ENCODE peak calls at places on chromosomes 11 and 22, in four cellular contexts. J is GM06990, O is AG04450, U is body of pancreas. X is an unnamed sample.

GRCh38 chr11:94602430-94603372 is 35.5 kb downstream of the PIWIL4 start:
- DNase-seq in J (peak), O (peak), U (peak), X (no peak)

GRCh38 chr22:47605886-47606285 is 843.4 kb downstream of the TBC1D22A start:
- DNase-seq in J (no peak), O (no peak), U (no peak), X (no peak)

GRCh38 chr22:35172452-35172851 is 84.8 kb upstream of the HMGXB4 start:
- DNase-seq in J (no peak), O (no peak), U (no peak), X (no peak)

GRCh38 chr22:43053176-43053575 is 36.0 kb downstream of the TTLL1 start:
- DNase-seq in J (no peak), O (no peak), U (no peak), X (no peak)

GRCh38 chr11:6111635-6112034 is 4.2 kb downstream of the OR56B4 start:
- DNase-seq in J (no peak), O (no peak), U (no peak), X (no peak)

GRCh38 chr11:84014539-84014938 is 728.4 kb upstream of the CCDC90B start:
- DNase-seq in J (no peak), O (no peak), U (no peak), X (no peak)

GRCh38 chr11:134228625-134229024 is 4.2 kb downstream of the VPS26B start:
- DNase-seq in J (peak), O (no peak), U (no peak), X (peak)

GRCh38 chr22:43381693-43382092 is 30.1 kb upstream of the MPPED1 start:
- DNase-seq in J (no peak), O (no peak), U (no peak), X (no peak)

GRCh38 chr22:37686002-37686982 is at the start of gene NOL12:
- DNase-seq in J (peak), O (no peak), U (peak), X (peak)

GRCh38 chr22:26777402-26777801 is 120.0 kb downstream of the MIAT start:
- DNase-seq in J (no peak), O (no peak), U (no peak), X (no peak)

GRCh38 chr11:9895016-9895415 is 231.1 kb downstream of the SWAP70 start:
- DNase-seq in J (no peak), O (no peak), U (no peak), X (no peak)

GRCh38 chr11:30579348-30579747 is 6.8 kb downstream of the MPPED2 start:
- DNase-seq in J (no peak), O (no peak), U (no peak), X (no peak)

GRCh38 chr11:70063121-70063520 is 15.0 kb upstream of the ANO1 start:
- DNase-seq in J (no peak), O (no peak), U (no peak), X (no peak)

GRCh38 chr11:36196476-36197099 is 92.6 kb downstream of the COMMD9 start:
- DNase-seq in J (no peak), O (no peak), U (peak), X (no peak)

GRCh38 chr11:14904745-14905103 is 12.7 kb upstream of the CYP2R1 start:
- DNase-seq in J (peak), O (no peak), U (peak), X (peak)

GRCh38 chr11:12835286-12835685 is 161.1 kb downstream of the TEAD1 start:
- DNase-seq in J (no peak), O (no peak), U (no peak), X (no peak)

GRCh38 chr11:12964650-12965049 is 44.5 kb upstream of the RASSF10 start:
- DNase-seq in J (no peak), O (no peak), U (no peak), X (no peak)

GRCh38 chr22:20580179-20580578 is 72.8 kb downstream of the MED15 start:
- DNase-seq in J (no peak), O (no peak), U (no peak), X (no peak)

GRCh38 chr11:860238-861104 is 17.8 kb downstream of the TSPAN4 start:
- DNase-seq in J (no peak), O (no peak), U (no peak), X (no peak)

GRCh38 chr11:118953265-118953664 is 2.8 kb upstream of the UPK2 start:
- DNase-seq in J (no peak), O (no peak), U (no peak), X (no peak)

GRCh38 chr22:17120711-17121234 is 387 bp downstream of the TMEM121B start:
- DNase-seq in J (no peak), O (no peak), U (no peak), X (peak)

GRCh38 chr11:126059238-126059761 is 3.4 kb downstream of the CDON start:
- DNase-seq in J (no peak), O (no peak), U (no peak), X (no peak)

GRCh38 chr11:112355726-112356125 is 95.1 kb upstream of the PLET1 start:
- DNase-seq in J (no peak), O (no peak), U (no peak), X (no peak)

GRCh38 chr22:44137415-44137814 is 43.3 kb upstream of the PARVG start:
- DNase-seq in J (no peak), O (no peak), U (no peak), X (no peak)

GRCh38 chr11:1219836-1220810 is 2.7 kb upstream of the MUC5B start:
- DNase-seq in J (no peak), O (no peak), U (no peak), X (no peak)

GRCh38 chr11:130448416-130449068 is at the start of gene ADAMTS15:
- DNase-seq in J (peak), O (no peak), U (peak), X (no peak)

GRCh38 chr11:112780351-112781043 is 180.7 kb upstream of the NCAM1 start:
- DNase-seq in J (no peak), O (no peak), U (no peak), X (no peak)

GRCh38 chr11:118791961-118792578 is 1.1 kb upstream of the DDX6 start:
- DNase-seq in J (peak), O (no peak), U (no peak), X (peak)

GRCh38 chr11:117256573-117256972 is 24.1 kb downstream of the RNF214 start:
- DNase-seq in J (no peak), O (no peak), U (no peak), X (no peak)

GRCh38 chr22:41285441-41285819 is 557 bp downstream of the RANGAP1 start:
- DNase-seq in J (peak), O (peak), U (peak), X (peak)
- H3K4me3 ChIP-seq in J (peak), O (peak), U (peak), X (peak)

GRCh38 chr11:124875401-124875800 is 10.2 kb downstream of the ROBO3 start:
- DNase-seq in J (no peak), O (no peak), U (no peak), X (no peak)
- H3K4me3 ChIP-seq in J (no peak), O (peak), U (no peak), X (no peak)

DNA sequence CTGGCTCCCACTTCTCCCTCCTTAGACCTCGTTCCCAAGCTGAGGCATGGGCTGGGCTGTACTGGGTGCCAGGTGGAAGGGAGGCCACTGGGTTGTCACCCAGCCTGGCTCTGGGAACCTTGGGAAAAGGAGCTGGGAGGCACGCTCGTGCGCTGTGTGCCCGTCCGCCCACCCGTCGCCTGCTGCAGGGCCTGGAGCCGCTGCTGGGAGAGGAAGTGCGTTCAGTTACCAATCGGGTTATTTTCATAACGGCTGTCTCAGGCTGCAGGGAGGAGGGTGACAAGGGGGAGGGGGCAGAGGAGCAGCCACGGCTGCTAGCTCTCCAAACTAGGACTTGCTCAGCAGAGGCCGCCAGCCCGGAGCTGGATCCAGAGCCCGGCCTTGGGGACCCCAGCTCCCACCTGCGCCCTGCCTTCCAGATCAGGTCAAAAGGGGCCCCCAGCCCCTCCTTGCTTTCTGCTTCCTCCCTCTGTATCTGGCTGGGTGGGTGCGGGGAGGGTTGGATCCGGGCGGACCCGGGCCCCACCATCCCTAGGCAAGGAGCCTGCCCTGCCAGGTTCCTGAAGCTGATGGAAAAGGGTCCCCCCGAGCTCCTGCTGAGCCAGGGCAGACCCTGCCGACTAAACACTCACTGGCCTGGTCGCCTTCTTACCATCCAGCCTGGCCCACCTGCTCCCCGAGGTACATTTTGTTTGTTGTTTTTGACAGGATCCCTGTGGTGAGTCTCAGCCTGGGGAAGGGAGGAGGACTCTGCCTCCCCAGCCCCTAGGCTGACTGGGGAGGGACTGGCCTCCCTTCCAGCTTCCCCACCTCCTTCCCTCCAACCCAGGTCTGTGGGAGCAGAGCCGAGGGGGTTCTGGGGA is 14.3 kb downstream of the DGKZ start:
- DNase-seq in J (peak), O (no peak), U (peak), X (peak)
- H3K4me3 ChIP-seq in J (peak), O (peak), U (no peak), X (peak)

DNA sequence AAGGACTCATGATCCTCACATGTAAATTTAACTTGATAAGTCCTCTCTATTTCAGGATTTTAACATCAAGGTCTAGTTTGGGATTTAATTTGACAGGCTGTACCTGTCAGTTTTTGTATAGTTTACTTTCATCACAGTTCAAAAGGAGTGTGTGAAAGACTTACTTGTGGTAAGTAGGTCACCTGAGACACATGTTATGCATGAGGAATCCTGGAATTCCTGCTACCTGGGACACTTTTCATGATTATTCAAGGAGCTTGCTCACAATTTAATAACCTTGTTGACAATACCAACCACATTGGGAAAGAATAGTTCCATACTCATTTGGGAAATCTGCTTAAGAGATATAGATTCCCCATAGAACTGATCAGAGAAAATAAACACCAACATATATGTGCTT is 15.8 kb upstream of the SLC36A4 start:
- DNase-seq in J (no peak), O (no peak), U (no peak), X (no peak)
- H3K4me3 ChIP-seq in J (no peak), O (no peak), U (no peak), X (no peak)

GRCh38 chr22:19060356-19061009 is 61.7 kb downstream of the DGCR2 start:
- DNase-seq in J (no peak), O (peak), U (no peak), X (no peak)

GRCh38 chr22:19058713-19059451 is 63.3 kb downstream of the DGCR2 start:
- DNase-seq in J (no peak), O (no peak), U (no peak), X (no peak)

GRCh38 chr22:19057999-19058491 is 64.2 kb downstream of the DGCR2 start:
- DNase-seq in J (no peak), O (no peak), U (no peak), X (no peak)

GRCh38 chr22:19061471-19062138 is 60.6 kb downstream of the DGCR2 start:
- DNase-seq in J (no peak), O (no peak), U (no peak), X (no peak)

GRCh38 chr22:19059481-19060278 is 62.5 kb downstream of the DGCR2 start:
- DNase-seq in J (no peak), O (no peak), U (no peak), X (no peak)
- H3K4me3 ChIP-seq in J (no peak), O (no peak), U (no peak), X (no peak)

GRCh38 chr22:46355996-46356471 is 20.5 kb downstream of the TRMU start:
- DNase-seq in J (no peak), O (no peak), U (no peak), X (no peak)
- H3K4me3 ChIP-seq in J (no peak), O (no peak), U (no peak), X (no peak)

GRCh38 chr11:43738600-43739409 is 58.3 kb downstream of the HSD17B12 start:
- DNase-seq in J (no peak), O (peak), U (peak), X (no peak)

GRCh38 chr11:43736502-43737193 is 56.1 kb downstream of the HSD17B12 start:
- DNase-seq in J (no peak), O (peak), U (no peak), X (no peak)

GRCh38 chr11:43735931-43736330 is 55.4 kb downstream of the HSD17B12 start:
- DNase-seq in J (no peak), O (no peak), U (no peak), X (no peak)

GRCh38 chr11:43735115-43735514 is 54.6 kb downstream of the HSD17B12 start:
- DNase-seq in J (no peak), O (no peak), U (no peak), X (no peak)

DNA sequence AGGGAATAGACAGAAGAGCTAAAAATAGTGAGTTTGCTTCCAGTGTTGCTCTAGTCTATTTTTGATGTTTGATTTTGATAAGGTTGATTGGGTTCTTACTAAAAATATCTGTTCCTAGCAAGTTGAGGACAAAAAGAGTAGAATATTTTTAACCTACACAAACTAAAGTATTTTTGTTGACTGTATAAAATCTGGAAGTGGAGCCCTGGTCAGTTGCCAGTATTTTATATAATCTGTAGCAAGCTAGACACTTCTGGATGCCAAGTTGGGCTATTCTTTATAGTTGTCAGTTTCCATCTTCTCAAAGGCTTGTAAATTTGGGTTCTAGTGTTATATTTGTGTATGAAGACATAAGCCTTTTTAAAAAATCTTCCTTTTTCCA is 56.6 kb downstream of the HSD17B12 start:
- DNase-seq in J (no peak), O (no peak), U (no peak), X (no peak)
- H3K4me3 ChIP-seq in J (no peak), O (no peak), U (no peak), X (no peak)

DNA sequence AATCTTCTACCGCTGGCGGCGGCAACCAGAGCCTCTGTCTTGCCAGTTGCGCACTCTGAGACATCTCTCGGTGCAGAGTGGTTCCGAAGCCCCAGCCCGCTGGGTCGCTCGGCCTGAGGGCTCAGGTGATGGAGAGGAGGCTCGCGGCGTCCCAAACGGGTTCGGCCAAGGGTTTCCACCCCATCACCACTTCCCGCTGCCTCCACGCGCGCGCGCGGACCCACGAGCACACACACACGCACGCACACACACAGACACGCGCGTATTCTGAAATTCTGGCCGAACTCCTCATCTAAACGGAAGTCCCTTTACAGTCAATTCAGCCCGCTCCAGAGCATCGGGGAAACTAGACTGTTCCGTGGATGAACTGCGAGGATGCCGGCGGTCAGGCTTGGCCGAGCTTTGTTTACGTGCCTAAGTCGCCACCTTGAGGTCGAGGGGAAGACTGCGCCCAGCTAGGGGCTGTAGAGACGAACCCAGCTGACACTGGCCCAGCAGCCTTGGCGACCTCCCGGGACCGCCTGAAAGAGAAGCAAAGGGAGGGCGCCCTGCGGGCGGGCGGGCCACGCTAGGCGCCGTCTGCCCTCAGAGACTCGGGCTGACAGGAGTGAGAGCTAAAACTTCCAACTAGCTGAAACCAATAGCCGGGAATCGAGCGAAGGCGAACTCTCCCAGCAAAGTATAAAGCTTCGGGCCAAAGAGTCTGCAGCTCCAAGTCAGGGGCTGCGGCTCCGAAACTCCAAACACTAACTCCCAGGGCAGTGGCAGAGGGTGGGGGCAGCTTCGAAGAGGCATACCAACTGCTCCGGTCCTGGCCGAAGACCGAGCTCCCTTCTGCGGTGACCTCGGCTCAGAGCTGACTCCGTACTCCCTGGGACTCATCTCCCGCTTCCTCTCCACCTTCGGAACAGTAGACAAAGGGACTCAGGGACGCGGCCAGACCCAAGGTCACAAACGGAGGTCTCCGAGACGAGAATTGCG is 124.8 kb upstream of the C11orf58 start:
- DNase-seq in J (peak), O (peak), U (peak), X (no peak)
- H3K4me3 ChIP-seq in J (peak), O (peak), U (peak), X (peak)

X was measured in CD8-positive, alpha-beta T cell.